ENCODE peak calls at places on chromosomes 12 and 14, in six cellular contexts. L is Calu3, W is fibroblast of pulmonary artery, T is Caco-2, X is retinal pigment epithelial cell, G is astrocyte of the spinal cord. P is an unnamed sample.

GRCh38 chr12:128761305-128761880 is 62.4 kb downstream of the SLC15A4 start:
- DNase-seq in X (peak; percentile 30), G (no peak), L (no peak), T (no peak), W (no peak), P (no peak)

GRCh38 chr14:86217523-86217922 is 687.6 kb downstream of the FLRT2 start:
- DNase-seq in T (no peak), G (no peak), L (no peak), W (no peak), X (no peak), P (no peak)

GRCh38 chr14:80523518-80524117 is 312.3 kb upstream of the DIO2 start:
- DNase-seq in G (peak; percentile 11), T (no peak), X (no peak), L (no peak), W (peak; percentile 17), P (no peak)

GRCh38 chr14:89912667-89913211 is 41.8 kb downstream of the EFCAB11 start:
- DNase-seq in L (peak; percentile 16), X (peak; percentile 97), T (peak; percentile 16), G (peak; percentile 96), W (peak; percentile 99), P (no peak)

GRCh38 chr12:7916936-7917335 is 19.1 kb downstream of the SLC2A3 start:
- DNase-seq in L (no peak), G (no peak), X (no peak), W (no peak), T (peak; percentile 74), P (no peak)

GRCh38 chr14:64580451-64580850 is 30.7 kb downstream of the PPP1R36 start:
- DNase-seq in L (no peak), G (no peak), W (no peak), X (no peak), T (no peak), P (no peak)

GRCh38 chr12:94033112-94033511 is 115.3 kb upstream of the PLXNC1 start:
- DNase-seq in X (no peak), W (no peak), T (no peak), L (no peak), G (no peak), P (no peak)

GRCh38 chr12:95057431-95057830 is 16.0 kb downstream of the NR2C1 start:
- DNase-seq in L (no peak), X (no peak), G (no peak), W (no peak), T (no peak), P (no peak)

GRCh38 chr12:86601550-86602308 is 345.5 kb upstream of the MGAT4C start:
- DNase-seq in L (no peak), T (no peak), W (no peak), X (no peak), G (no peak), P (peak; percentile 79)

GRCh38 chr14:30849354-30849753 is 25.0 kb upstream of the COCH start:
- DNase-seq in X (no peak), W (no peak), T (no peak), G (no peak), L (no peak), P (no peak)

GRCh38 chr12:100185361-100185894 is 15.2 kb upstream of the ACTR6 start:
- DNase-seq in L (no peak), X (no peak), W (no peak), T (no peak), G (no peak), P (no peak)

GRCh38 chr12:86249856-86250255 is 6.3 kb downstream of the MGAT4C start:
- DNase-seq in L (no peak), X (peak; percentile 58), T (no peak), W (peak; percentile 29), G (peak; percentile 90), P (no peak)

GRCh38 chr12:11652351-11653040 is 3.0 kb downstream of the ETV6 start:
- DNase-seq in T (no peak), G (peak; percentile 74), W (peak; percentile 38), L (peak; percentile 21), X (no peak), P (no peak)

GRCh38 chr12:131808744-131809371 is 19.3 kb upstream of the MMP17 start:
- DNase-seq in W (no peak), X (no peak), T (no peak), G (no peak), L (no peak), P (no peak)

GRCh38 chr14:35268946-35269345 is 23.2 kb upstream of the PSMA6 start:
- DNase-seq in L (no peak), X (no peak), W (no peak), G (no peak), T (peak; percentile 50), P (no peak)

GRCh38 chr12:46224401-46224800 is 44.4 kb downstream of the SLC38A1 start:
- DNase-seq in T (no peak), L (no peak), X (no peak), W (peak; percentile 88), G (peak; percentile 32), P (no peak)

GRCh38 chr12:78062781-78063180 is 232.1 kb downstream of the NAV3 start:
- DNase-seq in G (peak; percentile 87), X (peak; percentile 57), L (peak; percentile 44), T (no peak), W (peak; percentile 87), P (no peak)

GRCh38 chr12:70487440-70487839 is 121.3 kb downstream of the KCNMB4 start:
- DNase-seq in X (no peak), T (no peak), L (no peak), G (no peak), W (no peak), P (no peak)

GRCh38 chr12:17489452-17489851 is 600.5 kb downstream of the RERGL start:
- DNase-seq in L (no peak), T (peak; percentile 14), W (no peak), G (no peak), X (no peak), P (no peak)
- TF ChIP-seq CTCF in L (no peak), T (no peak), W (no peak), G (no peak), X (peak; percentile 12), P (no peak)

GRCh38 chr14:71662291-71662790 is 269.9 kb upstream of the RGS6 start:
- DNase-seq in T (no peak), W (no peak), G (no peak), X (no peak), L (no peak), P (no peak)
- TF ChIP-seq CTCF in T (no peak), W (no peak), G (no peak), X (no peak), L (no peak), P (no peak)

GRCh38 chr12:42332301-42332894 is 6.4 kb downstream of the PPHLN1 start:
- DNase-seq in L (peak; percentile 17), T (peak; percentile 55), X (no peak), G (peak; percentile 56), W (peak; percentile 68), P (no peak)
- TF ChIP-seq CTCF in L (no peak), T (peak; percentile 62), X (peak; percentile 58), G (peak; percentile 47), W (peak; percentile 58), P (peak; percentile 89)

GRCh38 chr14:96176275-96176674 is 28.4 kb upstream of the BDKRB2 start:
- DNase-seq in X (no peak), T (no peak), G (no peak), L (no peak), W (peak; percentile 15), P (no peak)
- TF ChIP-seq CTCF in X (no peak), T (no peak), G (no peak), L (no peak), W (no peak), P (no peak)

DNA sequence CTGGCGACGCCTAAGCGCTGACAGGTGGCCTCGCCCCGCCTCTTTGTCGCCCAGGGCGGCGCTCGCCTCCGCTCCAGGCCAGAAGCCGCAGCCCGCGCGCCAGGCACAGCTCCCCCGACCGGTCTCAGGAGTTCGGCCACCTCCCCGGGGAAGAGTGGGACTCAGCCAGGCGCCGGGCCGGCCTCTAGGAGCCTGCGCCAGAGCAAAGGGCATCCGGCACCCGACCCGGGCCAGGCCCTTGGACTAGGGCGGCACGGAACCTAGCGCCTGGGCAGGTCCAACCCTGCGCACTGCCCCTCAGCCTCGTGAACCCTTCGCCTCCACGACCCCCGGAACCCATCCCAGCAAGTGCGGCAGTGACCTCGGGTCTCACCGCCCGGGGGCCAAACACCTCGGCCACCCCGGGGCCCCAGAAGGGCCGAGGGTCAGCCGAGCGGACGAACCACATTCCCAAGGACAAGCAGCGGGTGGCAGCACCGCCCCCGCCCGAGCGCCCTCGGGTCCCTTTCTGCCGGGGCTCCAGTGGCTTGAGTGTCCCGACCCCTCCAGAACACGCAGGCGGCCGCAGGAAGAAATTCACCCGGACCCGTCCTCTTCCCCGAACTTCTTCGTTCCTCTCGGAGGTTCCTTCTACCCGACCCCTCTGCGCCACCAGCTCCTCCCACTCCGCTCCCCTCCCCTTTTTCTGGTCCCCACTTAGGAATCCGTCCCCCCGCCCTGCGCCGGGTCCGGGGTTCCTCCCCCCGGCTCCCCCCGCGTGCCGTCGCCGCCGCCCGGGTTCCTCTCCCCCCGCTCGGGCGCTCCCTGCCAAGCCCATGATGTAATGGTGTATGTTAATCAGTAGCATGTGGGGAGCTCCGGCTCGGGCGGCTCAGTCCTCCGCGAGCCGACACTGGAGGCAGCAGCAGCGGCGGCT is 1.4 kb upstream of the SAMD4A start:
- DNase-seq in G (peak; percentile 94), X (peak; percentile 63), T (peak; percentile 95), L (peak; percentile 89), W (peak; percentile 87), P (peak; percentile 96)
- TF ChIP-seq CTCF in G (peak; percentile 15), X (peak; percentile 23), T (no peak), L (no peak), W (peak; percentile 2), P (peak; percentile 72)

P was measured in chondrocyte.